ENCODE peak calls at places on chromosomes 5 and 9, in four cellular contexts. U is K562, Q is HepG2, S is GM12878. W is an unnamed sample.

GRCh38 chr5:172456076-172456800 is 1.9 kb upstream of the SH3PXD2B start:
- DNase-seq in Q (no peak), S (no peak), U (no peak), W (no peak)

GRCh38 chr5:54804086-54804485 is 181.3 kb downstream of the ESM1 start:
- DNase-seq in S (no peak), U (no peak), Q (no peak), W (no peak)

GRCh38 chr9:89461302-89461701 is 36.6 kb downstream of the SEMA4D start:
- DNase-seq in S (no peak), Q (no peak), U (no peak), W (no peak)

GRCh38 chr9:36637491-36638270 is 65.0 kb downstream of the MELK start:
- DNase-seq in Q (no peak), U (no peak), S (no peak), W (no peak)

GRCh38 chr9:108836771-108837170 is 19.0 kb downstream of the ACTL7B start:
- DNase-seq in S (no peak), Q (no peak), U (no peak), W (no peak)

GRCh38 chr5:93925321-93925720 is 183.9 kb upstream of the POU5F2 start:
- DNase-seq in S (no peak), Q (no peak), U (no peak), W (no peak)

GRCh38 chr9:75539558-75539957 is 350.9 kb upstream of the PCSK5 start:
- DNase-seq in S (no peak), Q (no peak), U (no peak), W (no peak)

GRCh38 chr5:40518511-40518917 is 161.2 kb upstream of the PTGER4 start:
- DNase-seq in U (no peak), Q (no peak), S (no peak), W (no peak)

GRCh38 chr5:90898330-90899013 is 339.9 kb downstream of the ADGRV1 start:
- DNase-seq in U (no peak), S (no peak), Q (no peak), W (no peak)

GRCh38 chr5:151285683-151286082 is 17.9 kb downstream of the SLC36A3 start:
- DNase-seq in Q (no peak), U (no peak), S (no peak), W (peak)

GRCh38 chr5:79285285-79285684 is 49.4 kb downstream of the JMY start:
- DNase-seq in S (no peak), Q (no peak), U (no peak), W (no peak)

GRCh38 chr9:114235113-114235589 is 79.8 kb downstream of the COL27A1 start:
- DNase-seq in U (no peak), S (no peak), Q (no peak), W (no peak)

GRCh38 chr5:34639852-34640626 is 16.1 kb upstream of the RAI14 start:
- DNase-seq in Q (no peak), U (no peak), S (no peak), W (no peak)

GRCh38 chr5:42960472-42960871 is 79.6 kb downstream of the ANXA2R start:
- DNase-seq in S (no peak), Q (no peak), U (no peak), W (no peak)

GRCh38 chr9:105187781-105188180 is 56.7 kb upstream of the SLC44A1 start:
- DNase-seq in S (no peak), U (no peak), Q (peak), W (no peak)

GRCh38 chr5:6820851-6821479 is 107.7 kb downstream of the TENT4A start:
- DNase-seq in S (no peak), U (peak), Q (peak), W (peak)

GRCh38 chr9:34664281-34665108 is 2.0 kb upstream of the CCL27 start:
- DNase-seq in Q (peak), U (peak), S (no peak), W (peak)

GRCh38 chr9:72872718-72873117 is 80.1 kb downstream of the ALDH1A1 start:
- DNase-seq in Q (no peak), S (no peak), U (no peak), W (no peak)

GRCh38 chr9:127406799-127407504 is 10.0 kb downstream of the SLC2A8 start:
- DNase-seq in U (peak), Q (no peak), S (no peak), W (no peak)

GRCh38 chr5:31270396-31270795 is 76.9 kb downstream of the CDH6 start:
- DNase-seq in S (no peak), U (peak), Q (peak), W (no peak)

GRCh38 chr9:130172858-130173461 is 756 bp downstream of the NCS1 start:
- DNase-seq in S (no peak), U (no peak), Q (no peak), W (no peak)

GRCh38 chr9:27530915-27531762 is 1.5 kb upstream of the MOB3B start:
- DNase-seq in S (no peak), U (peak), Q (no peak), W (no peak)

GRCh38 chr9:79652598-79652997 is 80.8 kb downstream of the TLE4 start:
- DNase-seq in U (no peak), S (no peak), Q (no peak), W (no peak)

GRCh38 chr5:34735436-34736426 is 79.6 kb downstream of the RAI14 start:
- DNase-seq in U (no peak), Q (no peak), S (no peak), W (no peak)

GRCh38 chr9:121944741-121945191 is 148.3 kb downstream of the TTLL11 start:
- DNase-seq in S (no peak), U (no peak), Q (no peak), W (no peak)

GRCh38 chr5:153565822-153566221 is 75.4 kb downstream of the GRIA1 start:
- DNase-seq in Q (no peak), U (no peak), S (no peak), W (no peak)

GRCh38 chr9:124222918-124223720 is 34.6 kb upstream of the NEK6 start:
- DNase-seq in S (no peak), Q (peak), U (no peak), W (no peak)

GRCh38 chr5:111735829-111736228 is 21.2 kb downstream of the NREP start:
- DNase-seq in S (no peak), U (no peak), Q (no peak), W (peak)

GRCh38 chr9:19181556-19181955 is 48.9 kb upstream of the DENND4C start:
- DNase-seq in Q (no peak), S (no peak), U (no peak), W (no peak)

GRCh38 chr9:133951265-133951664 is 40.9 kb downstream of the VAV2 start:
- DNase-seq in Q (no peak), U (no peak), S (no peak), W (no peak)

GRCh38 chr5:31671339-31671741 is 32.4 kb downstream of the PDZD2 start:
- DNase-seq in Q (no peak), S (no peak), U (no peak), W (no peak)

GRCh38 chr9:120999317-120999716 is 50.8 kb downstream of the C5 start:
- DNase-seq in S (no peak), Q (no peak), U (no peak), W (no peak)

GRCh38 chr9:111271481-111272080 is 58.4 kb downstream of the OR2K2 start:
- DNase-seq in S (no peak), U (no peak), Q (no peak), W (no peak)
- TF ChIP-seq HDAC6 in S (no peak), U (no peak), Q (no peak), W (no peak)

GRCh38 chr5:1550287-1551076 is 26.7 kb upstream of the LPCAT1 start:
- DNase-seq in U (no peak), Q (no peak), S (no peak), W (peak)
- TF ChIP-seq HDAC6 in U (no peak), Q (no peak), S (no peak), W (no peak)

GRCh38 chr5:133869675-133869978 is 98.8 kb downstream of the C5orf15 start:
- DNase-seq in S (no peak), U (no peak), Q (no peak), W (no peak)
- TF ChIP-seq HDAC6 in S (no peak), U (no peak), Q (no peak), W (no peak)

GRCh38 chr5:73204302-73204701 is 31.3 kb downstream of the TMEM174 start:
- DNase-seq in Q (no peak), U (no peak), S (no peak), W (no peak)
- TF ChIP-seq HDAC6 in Q (no peak), U (no peak), S (no peak), W (no peak)

GRCh38 chr9:110153431-110153830 is 54.5 kb downstream of the C9orf152 start:
- DNase-seq in Q (no peak), U (no peak), S (no peak), W (no peak)
- TF ChIP-seq HDAC6 in Q (no peak), U (no peak), S (no peak), W (no peak)

GRCh38 chr9:137724114-137724445 is 105.3 kb downstream of the EHMT1 start:
- DNase-seq in U (peak), S (no peak), Q (no peak), W (no peak)
- TF ChIP-seq HDAC6 in U (no peak), S (no peak), Q (no peak), W (no peak)

GRCh38 chr9:92724528-92725265 is 39.9 kb downstream of the BICD2 start:
- DNase-seq in Q (no peak), U (no peak), S (no peak), W (peak)

GRCh38 chr9:92723299-92723625 is 41.4 kb downstream of the BICD2 start:
- DNase-seq in Q (no peak), S (no peak), U (no peak), W (no peak)

GRCh38 chr9:92722386-92723298 is 42.0 kb downstream of the BICD2 start:
- DNase-seq in U (no peak), Q (no peak), S (no peak), W (no peak)

GRCh38 chr9:92725266-92725545 is 39.4 kb downstream of the BICD2 start:
- DNase-seq in U (no peak), S (no peak), Q (no peak), W (no peak)

GRCh38 chr9:92723801-92724323 is 40.8 kb downstream of the BICD2 start:
- DNase-seq in S (no peak), Q (no peak), U (no peak), W (peak)
- TF ChIP-seq HDAC6 in S (no peak), Q (no peak), U (no peak), W (no peak)

GRCh38 chr9:16524078-16524477 is 346.4 kb downstream of the BNC2 start:
- DNase-seq in Q (no peak), U (no peak), S (no peak), W (no peak)
- TF ChIP-seq HDAC6 in Q (no peak), U (no peak), S (no peak), W (no peak)

GRCh38 chr5:121273818-121274433 is 577.8 kb upstream of the FTMT start:
- DNase-seq in U (peak), Q (peak), S (no peak), W (no peak)
- TF ChIP-seq HDAC6 in U (no peak), Q (no peak), S (no peak), W (no peak)

DNA sequence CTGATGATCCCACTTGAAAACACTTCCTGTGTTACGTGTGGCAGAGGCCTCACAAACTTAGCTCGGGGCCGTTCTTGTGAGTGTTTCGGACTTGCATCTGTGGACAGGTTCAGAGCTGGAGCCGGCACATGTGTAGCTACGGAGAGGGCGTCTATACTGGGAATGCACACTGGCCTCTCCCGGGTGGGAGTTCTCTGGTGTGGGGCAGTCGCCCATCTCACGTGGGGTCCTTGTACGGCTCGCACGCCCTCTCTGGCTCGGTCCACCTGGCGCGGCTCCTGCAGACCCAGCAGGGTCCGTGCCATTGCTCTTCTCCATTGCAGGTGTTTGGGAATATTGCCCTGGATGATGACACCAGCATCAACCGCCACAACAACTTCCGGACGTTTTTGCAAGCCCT is 197.9 kb downstream of the CACNA1B start:
- DNase-seq in Q (no peak), U (no peak), S (no peak), W (no peak)
- TF ChIP-seq HDAC6 in Q (no peak), U (no peak), S (no peak), W (no peak)